ENCODE peak calls at places on chromosomes 4 and X, in six cellular contexts. D is activated CD4-positive, alpha-beta T cell treated with anti-CD3 and anti-CD28 coated beads, Interleukin-2, amount 10 ng/mL, durations not matched to agents 7 days and 5 days; F is WERI-Rb-1; T is stimulated activated naive CD4-positive, alpha-beta T cell treated with Interleukin-2 at 50 U/mL for 16 hours; Q is T47D; L is stimulated activated CD4-positive, alpha-beta T cell treated with anti-CD3 and anti-CD28 coated beads, Interleukin-15, amount 100 ng/mL, for 1 hour. K is an unnamed sample.

GRCh38 chr4:52998413-52998812 is 136.3 kb downstream of the RASL11B start:
- DNase-seq in T (no peak), L (no peak), Q (no peak), F (no peak), D (peak; percentile 24), K (no peak)

GRCh38 chr4:186919340-186919739 is 195.7 kb upstream of the FAT1 start:
- DNase-seq in T (no peak), F (no peak), L (no peak), D (no peak), Q (no peak), K (no peak)

GRCh38 chr4:83082777-83083176 is 31.8 kb downstream of the PLAC8 start:
- DNase-seq in F (no peak), L (no peak), Q (no peak), T (no peak), D (no peak), K (no peak)

GRCh38 chr4:10578027-10578426 is 106.5 kb downstream of the CLNK start:
- DNase-seq in L (no peak), F (no peak), D (no peak), T (no peak), Q (no peak), K (no peak)

GRCh38 chrX:151984328-151984727 is 9.9 kb upstream of the GABRE start:
- DNase-seq in L (no peak), D (no peak), F (no peak), T (no peak), Q (no peak), K (no peak)

GRCh38 chr4:146340798-146341197 is 126.5 kb downstream of the REELD1 start:
- DNase-seq in T (no peak), D (no peak), Q (no peak), L (no peak), F (no peak), K (no peak)

GRCh38 chr4:2996437-2996836 is 33.1 kb downstream of the GRK4 start:
- DNase-seq in F (no peak), T (no peak), Q (no peak), L (no peak), D (no peak), K (no peak)

GRCh38 chr4:10013722-10014121 is 7.6 kb downstream of the SLC2A9 start:
- DNase-seq in Q (peak; percentile 29), T (no peak), L (no peak), D (peak; percentile 54), F (peak; percentile 81), K (peak; percentile 52)

GRCh38 chr4:143728171-143728570 is 27.7 kb upstream of the FREM3 start:
- DNase-seq in F (no peak), D (no peak), T (no peak), L (no peak), Q (no peak), K (no peak)

GRCh38 chr4:61212788-61213187 is 12.7 kb downstream of the ADGRL3 start:
- DNase-seq in D (no peak), T (no peak), Q (no peak), F (no peak), L (no peak), K (no peak)

GRCh38 chrX:39580043-39580442 is 517.7 kb downstream of the BCOR start:
- DNase-seq in D (no peak), T (no peak), L (no peak), F (no peak), Q (no peak), K (no peak)

GRCh38 chr4:47720787-47721186 is 117.1 kb downstream of the CORIN start:
- DNase-seq in D (no peak), T (no peak), L (no peak), Q (no peak), F (no peak), K (no peak)

GRCh38 chr4:188196134-188196735 is 57.0 kb downstream of the TRIML1 start:
- DNase-seq in Q (no peak), L (no peak), T (no peak), F (no peak), D (no peak), K (no peak)

GRCh38 chrX:39903937-39904336 is 193.8 kb downstream of the BCOR start:
- DNase-seq in Q (no peak), L (no peak), T (peak; percentile 4), F (no peak), D (no peak), K (peak; percentile 43)

GRCh38 chrX:44343412-44343942 is at the start of gene EFHC2:
- DNase-seq in Q (peak; percentile 5), D (peak; percentile 55), L (peak; percentile 16), T (peak; percentile 24), F (peak; percentile 26), K (no peak)

GRCh38 chr4:14827111-14827510 is 175.2 kb upstream of the CPEB2 start:
- DNase-seq in F (no peak), L (no peak), D (no peak), T (no peak), Q (no peak), K (no peak)

GRCh38 chr4:155047755-155048154 is 160.7 kb upstream of the NPY2R start:
- DNase-seq in D (no peak), L (no peak), T (no peak), Q (no peak), F (no peak), K (no peak)

GRCh38 chr4:81030617-81031388 is at the start of gene BMP3:
- DNase-seq in D (no peak), T (no peak), Q (no peak), F (peak; percentile 54), L (no peak), K (no peak)

GRCh38 chrX:44705817-44706551 is 137.8 kb upstream of the DUSP21 start:
- DNase-seq in Q (no peak), T (no peak), L (no peak), D (no peak), F (no peak), K (no peak)

GRCh38 chr4:73821325-73821724 is 15.2 kb upstream of the CXCL6 start:
- DNase-seq in Q (no peak), D (no peak), F (no peak), T (no peak), L (no peak), K (no peak)

GRCh38 chrX:46185923-46186810 is 359.1 kb downstream of the ZNF674 start:
- DNase-seq in Q (no peak), D (no peak), F (no peak), L (no peak), T (no peak), K (no peak)